ENCODE peak calls at places on chromosomes 7 and 10, in seven cellular contexts. H, T, C, S, Z, G and B are unnamed samples.

GRCh38 chr7:103504505-103505135 is 58.6 kb upstream of the SLC26A5 start:
- DNase-seq in H (no peak), T (no peak), C (no peak), S (no peak), Z (no peak), G (no peak), B (no peak)

GRCh38 chr10:78212134-78212785 is 178.6 kb downstream of the RPS24 start:
- DNase-seq in H (no peak), T (no peak), C (peak), S (no peak), Z (peak), G (peak), B (no peak)

GRCh38 chr7:32171248-32171647 is 101.0 kb upstream of the PDE1C start:
- DNase-seq in H (no peak), T (no peak), C (no peak), S (no peak), Z (no peak), G (no peak), B (no peak)

GRCh38 chr10:1513221-1513620 is 224.1 kb downstream of the ADARB2 start:
- DNase-seq in H (no peak), T (no peak), C (no peak), S (no peak), Z (no peak), G (no peak), B (no peak)

GRCh38 chr7:142871260-142872105 is 14.1 kb downstream of the TRPV6 start:
- DNase-seq in H (no peak), T (no peak), C (no peak), S (no peak), Z (no peak), G (no peak), B (no peak)

GRCh38 chr7:33880787-33881186 is 24.6 kb upstream of the BMPER start:
- DNase-seq in H (no peak), T (no peak), C (no peak), S (no peak), Z (no peak), G (no peak), B (no peak)

GRCh38 chr7:93171606-93172226 is 23.5 kb upstream of the SAMD9L start:
- DNase-seq in H (no peak), T (peak), C (no peak), S (no peak), Z (no peak), G (no peak), B (no peak)

GRCh38 chr7:105788816-105789349 is 87.5 kb downstream of the ATXN7L1 start:
- DNase-seq in H (no peak), T (no peak), C (no peak), S (no peak), Z (no peak), G (no peak), B (no peak)

GRCh38 chr7:98266840-98267239 is 14.6 kb upstream of the BRI3 start:
- DNase-seq in H (no peak), T (peak), C (no peak), S (no peak), Z (no peak), G (no peak), B (no peak)

GRCh38 chr10:70093335-70093944 is 39.2 kb downstream of the AIFM2 start:
- DNase-seq in H (no peak), T (no peak), C (no peak), S (no peak), Z (no peak), G (no peak), B (no peak)

DNA sequence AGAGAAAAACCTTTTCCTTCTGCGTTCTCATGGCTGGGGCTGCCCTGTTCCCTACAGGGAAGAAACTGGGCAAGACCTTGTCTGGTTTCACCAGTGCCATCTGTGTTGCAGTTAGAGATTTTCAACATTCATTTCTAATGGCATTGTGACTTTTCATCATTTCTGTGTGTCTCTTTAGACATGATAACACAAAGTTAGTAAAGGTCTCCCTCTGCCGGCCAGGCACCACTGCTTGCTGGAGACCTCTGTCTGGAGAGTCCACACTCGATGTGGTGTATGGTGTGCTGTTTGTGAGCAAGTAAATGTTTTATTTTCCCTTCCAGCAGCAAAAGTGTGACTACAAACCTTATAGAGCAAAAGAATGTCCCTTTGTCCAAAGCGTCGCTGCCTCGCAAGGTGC is 213.5 kb downstream of the PAXIP1 start:
- DNase-seq in H (no peak), T (no peak), C (peak), S (no peak), Z (no peak), G (peak), B (no peak)
- TF ChIP-seq CTCF in H (no peak), T (no peak), C (peak), S (no peak), Z (no peak), G (peak), B (no peak)

DNA sequence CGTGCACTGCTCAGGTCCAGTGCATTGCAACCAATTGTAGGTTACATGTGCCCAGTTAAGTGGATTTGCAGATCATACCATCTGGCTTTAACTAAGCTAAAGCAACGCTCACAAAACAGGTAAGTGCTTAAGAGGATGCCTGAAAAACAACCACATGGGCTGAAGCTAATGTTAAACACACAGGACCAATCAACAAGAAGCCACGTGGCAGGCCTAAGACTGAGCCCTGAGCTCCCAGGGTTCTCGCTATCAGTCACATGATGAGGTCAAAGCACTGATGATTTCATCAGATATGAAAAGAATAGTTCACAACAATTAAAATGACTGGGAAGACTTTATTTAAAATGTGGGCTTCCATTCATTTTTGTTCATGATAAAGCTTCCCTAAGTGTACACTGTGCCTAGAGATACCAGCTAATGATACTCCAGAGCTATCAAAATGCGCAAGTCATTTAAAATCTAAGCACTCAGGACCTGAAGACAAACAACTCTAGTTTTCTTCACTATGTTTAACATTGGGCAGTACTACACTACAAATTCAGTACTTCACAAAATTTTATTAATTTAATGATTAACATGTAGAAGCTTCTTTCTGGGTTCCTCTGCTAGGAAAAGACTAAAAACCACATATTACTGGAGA is 90.6 kb downstream of the PIP4K2A start:
- DNase-seq in H (no peak), T (peak), C (no peak), S (no peak), Z (no peak), G (no peak), B (no peak)
- H3K27ac ChIP-seq in H (peak), T (peak), C (peak), S (peak), Z (no peak), G (peak), B (peak)

DNA sequence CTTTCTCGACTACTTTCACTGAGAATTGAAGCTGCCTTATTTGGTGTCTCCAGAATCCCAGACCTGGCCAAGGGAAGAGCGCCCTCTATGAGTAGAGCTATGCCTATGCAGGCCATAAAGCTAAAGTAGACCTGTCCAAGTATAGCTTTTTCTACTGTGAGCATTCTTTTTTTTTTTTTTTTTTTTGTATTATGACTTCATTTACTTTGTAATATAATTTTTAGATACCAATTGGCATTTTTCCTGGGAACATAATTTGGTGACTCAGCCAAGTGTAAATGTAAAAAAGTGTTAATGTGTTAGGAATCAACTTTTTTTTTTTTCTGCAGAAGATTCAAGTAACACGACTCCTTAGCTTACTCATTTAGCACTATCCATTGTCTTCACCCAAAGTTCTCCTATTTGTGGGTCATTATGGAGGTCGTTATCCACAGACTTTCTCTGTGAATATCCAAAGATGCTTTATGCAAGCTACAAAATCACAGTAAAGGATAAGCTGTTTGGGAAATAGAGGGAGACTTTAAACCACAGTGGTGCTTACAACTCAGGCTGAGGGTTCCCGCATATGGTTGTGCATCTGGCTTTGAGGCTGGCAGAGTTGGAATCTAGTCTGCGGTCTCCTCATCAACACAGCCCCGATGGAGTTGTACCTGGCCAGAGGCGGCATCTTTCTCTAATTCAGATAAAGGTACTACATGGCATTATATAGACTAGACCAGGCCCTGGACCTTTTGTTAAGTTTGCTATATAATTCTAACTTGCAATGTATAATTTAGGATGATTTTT is 1040.2 kb upstream of the SORCS1 start:
- DNase-seq in H (no peak), T (peak), C (peak), S (peak), Z (no peak), G (no peak), B (no peak)
- TF ChIP-seq CTCF in H (no peak), T (no peak), C (peak), S (peak), Z (no peak), G (peak), B (no peak)

GRCh38 chr7:47506716-47507354 is 75.1 kb downstream of the TNS3 start:
- DNase-seq in H (no peak), T (no peak), C (no peak), S (no peak), Z (no peak), G (no peak), B (no peak)
- H3K27ac ChIP-seq in H (no peak), T (no peak), C (peak), S (no peak), Z (peak), G (no peak), B (no peak)